ENCODE peak calls at places on chromosomes 16 and 17, in seven cellular contexts. G is HCT116, U is SK-N-SH, V is NT2/D1, R is K562, E is HepG2, F is H1. P is an unnamed sample.

GRCh38 chr17:17109896-17110295 is 67.6 kb downstream of the MPRIP start:
- DNase-seq in G (no peak), U (no peak), E (no peak), F (no peak), R (no peak), V (no peak), P (no peak)

GRCh38 chr17:30217054-30217453 is 18.4 kb downstream of the SLC6A4 start:
- DNase-seq in F (no peak), G (no peak), E (no peak), U (no peak), R (no peak), V (no peak), P (no peak)

GRCh38 chr16:82735696-82736095 is 108.9 kb downstream of the CDH13 start:
- DNase-seq in E (no peak), V (no peak), U (no peak), G (no peak), R (no peak), F (no peak), P (no peak)

GRCh38 chr16:14280541-14280940 is 209.4 kb downstream of the MRTFB start:
- DNase-seq in V (no peak), G (no peak), E (no peak), U (no peak), F (no peak), R (no peak), P (no peak)

GRCh38 chr16:28321700-28322411 is 29.5 kb downstream of the SBK1 start:
- DNase-seq in E (peak; percentile 32), V (peak; percentile 28), R (peak; percentile 58), U (peak; percentile 80), F (no peak), G (peak; percentile 12), P (no peak)

GRCh38 chr16:71916397-71916920 is 21.1 kb downstream of the IST1 start:
- DNase-seq in G (no peak), R (no peak), F (no peak), U (no peak), V (no peak), E (no peak), P (no peak)

GRCh38 chr17:81706232-81706611 is 3.1 kb downstream of the MRPL12 start:
- DNase-seq in V (no peak), E (no peak), F (no peak), G (no peak), U (no peak), R (no peak), P (no peak)

GRCh38 chr16:4404967-4405696 is 11.3 kb downstream of the CORO7 start:
- DNase-seq in F (no peak), G (no peak), R (no peak), U (peak; percentile 15), V (no peak), E (no peak), P (no peak)

GRCh38 chr16:50771366-50771765 is 29.5 kb downstream of the CYLD start:
- DNase-seq in U (no peak), E (no peak), F (no peak), G (no peak), V (no peak), R (no peak), P (no peak)

GRCh38 chr16:30472328-30472942 is at the start of gene ITGAL:
- DNase-seq in E (no peak), V (no peak), U (no peak), G (no peak), R (no peak), F (no peak), P (peak; percentile 98)

GRCh38 chr16:53257001-53257400 is 177.3 kb upstream of the RBL2 start:
- DNase-seq in R (no peak), U (no peak), F (no peak), E (no peak), V (no peak), G (no peak), P (no peak)

GRCh38 chr17:6755281-6755680 is 565 bp upstream of the XAF1 start:
- DNase-seq in G (no peak), R (no peak), F (no peak), U (peak; percentile 36), E (no peak), V (no peak), P (no peak)

GRCh38 chr17:38942641-38943040 is 17.2 kb downstream of the LASP1NB start:
- DNase-seq in U (no peak), F (no peak), G (no peak), V (no peak), R (no peak), E (no peak), P (no peak)

GRCh38 chr17:48259710-48260291 is 152.2 kb downstream of the SNX11 start:
- DNase-seq in U (no peak), V (peak; percentile 40), G (no peak), F (no peak), R (peak; percentile 21), E (no peak), P (no peak)

GRCh38 chr17:81295031-81295677 is at the start of gene SLC38A10:
- DNase-seq in E (peak; percentile 88), R (peak; percentile 96), G (peak; percentile 73), F (peak; percentile 21), V (peak; percentile 48), U (peak; percentile 100), P (peak; percentile 41)

GRCh38 chr17:46733837-46734516 is 84.5 kb downstream of the WNT3 start:
- DNase-seq in E (no peak), F (no peak), U (no peak), G (no peak), V (no peak), R (no peak), P (no peak)

GRCh38 chr16:88376053-88376834 is 6.5 kb upstream of the ZNF469 start:
- DNase-seq in F (no peak), V (no peak), U (peak; percentile 60), G (no peak), E (no peak), R (no peak), P (no peak)
- TF ChIP-seq YY1 in F (no peak), V (no peak), U (no peak), G (no peak), E (no peak), R (no peak), P (no peak)

DNA sequence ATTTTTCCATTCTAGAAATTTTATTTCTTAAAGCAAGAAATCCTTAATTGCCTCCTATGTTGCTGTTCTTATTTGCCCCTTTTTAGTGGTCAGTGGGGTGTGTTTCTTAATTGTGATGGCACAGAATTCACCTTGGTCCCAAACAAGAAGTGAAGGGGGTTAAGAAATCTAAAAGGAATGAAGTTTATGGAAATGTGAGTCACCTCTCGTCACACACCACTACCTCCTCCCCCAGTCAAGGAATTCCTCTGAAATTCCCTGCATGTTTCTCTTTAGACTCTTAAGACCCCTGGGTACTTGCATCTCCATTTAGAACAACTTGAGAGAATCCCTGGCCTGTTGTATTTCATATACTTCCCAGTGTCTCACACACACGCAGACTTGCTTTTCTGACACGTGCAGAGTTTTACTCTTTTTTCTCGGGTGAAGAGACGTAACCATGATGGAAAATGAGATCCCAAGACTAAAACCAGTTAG is 247.4 kb downstream of the PRKCA start:
- DNase-seq in E (no peak), V (peak; percentile 72), U (no peak), R (no peak), G (peak; percentile 44), F (no peak), P (no peak)
- TF ChIP-seq YY1 in E (no peak), V (no peak), U (no peak), R (no peak), G (no peak), F (no peak), P (no peak)

GRCh38 chr17:72575542-72576233 is 454.9 kb downstream of the SOX9 start:
- DNase-seq in E (peak; percentile 72), U (no peak), V (no peak), F (no peak), G (no peak), R (no peak), P (no peak)

GRCh38 chr17:72571813-72572396 is 451.1 kb downstream of the SOX9 start:
- DNase-seq in E (peak; percentile 98), G (no peak), U (no peak), F (no peak), R (no peak), V (no peak), P (no peak)

GRCh38 chr17:72576289-72576759 is 455.5 kb downstream of the SOX9 start:
- DNase-seq in G (no peak), R (no peak), E (peak; percentile 59), V (peak; percentile 43), U (no peak), F (no peak), P (no peak)

GRCh38 chr17:72574675-72575510 is 454.1 kb downstream of the SOX9 start:
- DNase-seq in G (no peak), V (no peak), R (no peak), F (no peak), E (no peak), U (no peak), P (no peak)

DNA sequence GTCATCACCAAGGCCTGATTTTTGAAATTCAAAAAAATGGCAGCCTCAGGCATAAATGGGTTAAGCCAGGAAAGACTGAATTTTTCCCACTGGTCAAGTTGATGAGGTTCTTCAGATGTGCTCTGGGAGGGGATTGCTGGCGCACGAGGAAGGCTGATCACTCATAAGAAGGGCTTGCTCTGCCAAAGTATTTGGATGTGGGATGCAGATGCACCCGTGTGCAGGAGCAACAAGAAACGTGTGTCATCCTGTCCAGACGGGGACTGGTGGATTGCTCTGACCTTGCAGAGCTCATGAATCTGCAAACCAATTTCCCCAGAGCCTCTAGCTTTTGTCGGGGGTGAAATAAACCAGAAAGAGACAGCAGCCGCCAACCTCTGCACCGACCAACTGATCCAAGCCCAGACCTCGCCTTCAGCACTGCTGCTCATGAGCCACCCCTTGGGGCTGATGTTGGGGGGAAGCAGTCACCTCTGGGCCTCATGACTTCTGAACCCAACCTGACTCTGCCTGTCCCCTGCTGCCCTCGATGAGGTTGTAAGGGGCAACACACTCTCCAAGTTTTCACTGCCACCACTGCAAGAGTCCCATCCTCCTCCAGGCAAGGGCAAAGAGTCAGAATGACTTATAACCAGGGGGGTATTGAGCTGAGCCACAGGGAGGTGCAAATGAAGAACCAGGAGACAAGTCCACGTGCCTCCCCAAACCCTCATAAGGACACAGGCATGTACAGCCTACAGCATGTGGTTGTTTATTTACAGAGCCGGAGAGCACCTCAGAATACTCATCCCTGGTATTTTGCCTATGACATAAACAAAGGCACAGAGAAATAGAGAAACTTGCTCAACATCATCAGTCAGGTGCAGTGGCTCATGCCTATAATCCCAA is 452.0 kb downstream of the SOX9 start:
- DNase-seq in V (no peak), U (no peak), F (no peak), E (no peak), G (no peak), R (no peak), P (no peak)
- TF ChIP-seq YY1 in V (no peak), U (no peak), F (no peak), E (no peak), G (no peak), R (no peak), P (no peak)

DNA sequence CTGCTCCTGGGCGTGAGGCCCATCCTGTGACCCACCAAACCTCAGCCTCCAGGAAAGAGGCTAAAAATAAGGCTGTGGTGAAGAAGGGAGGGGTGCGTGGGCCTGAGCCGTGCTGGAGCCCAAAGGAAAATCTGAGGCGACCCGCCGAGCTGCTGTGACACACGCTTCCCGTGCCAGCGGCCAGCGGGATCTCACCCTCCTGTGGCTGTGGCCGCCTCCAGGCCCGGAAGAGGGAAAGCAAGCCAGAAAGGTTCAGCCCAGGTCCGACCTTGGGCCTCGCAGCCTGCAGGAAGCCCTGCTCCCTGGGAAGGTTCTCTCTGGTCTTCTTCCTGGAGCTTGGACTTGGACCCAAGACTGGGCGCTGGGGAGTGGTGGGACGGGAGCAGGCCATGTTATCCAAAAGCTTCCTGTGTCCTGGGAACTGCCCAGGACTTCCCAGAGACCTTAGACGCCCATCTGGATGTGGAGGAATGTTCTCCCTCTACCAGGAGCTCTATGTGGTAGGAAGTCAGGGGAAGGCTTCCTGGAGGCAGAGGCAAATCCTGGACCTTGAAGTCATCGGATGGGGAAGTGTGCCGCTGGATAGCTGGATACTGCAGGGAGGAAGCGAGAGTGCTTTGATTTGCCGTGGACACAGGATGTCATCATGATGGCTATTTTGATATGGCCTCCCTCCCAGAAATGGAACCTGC is 11.4 kb downstream of the SPNS2 start:
- DNase-seq in F (no peak), U (no peak), E (no peak), V (no peak), R (no peak), G (no peak), P (no peak)
- TF ChIP-seq YY1 in F (no peak), U (no peak), E (no peak), V (no peak), R (no peak), G (no peak), P (no peak)